ENCODE peak calls at places on chromosomes 11 and 22, in six cellular contexts. E, O, Y, C, Z and B are unnamed samples.

GRCh38 chr11:30855383-30856006 is 269.3 kb upstream of the MPPED2 start:
- DNase-seq in E (no peak), O (peak), Y (no peak), C (no peak), Z (no peak), B (no peak)

GRCh38 chr11:93567406-93567819 is 24.2 kb upstream of the SMCO4 start:
- DNase-seq in E (peak), O (no peak), Y (peak), C (no peak), Z (no peak), B (peak)

GRCh38 chr11:10051868-10052586 is 242.0 kb downstream of the SBF2 start:
- DNase-seq in E (no peak), O (no peak), Y (no peak), C (no peak), Z (no peak), B (no peak)

GRCh38 chr22:44180706-44181032 is at the start of gene PARVG:
- DNase-seq in E (no peak), O (no peak), Y (no peak), C (peak), Z (no peak), B (no peak)

GRCh38 chr11:117197006-117197405 is 2.2 kb upstream of the TAGLN start:
- DNase-seq in E (no peak), O (no peak), Y (no peak), C (no peak), Z (no peak), B (no peak)

GRCh38 chr22:40679249-40679963 is at the start of gene MCHR1:
- DNase-seq in E (peak), O (no peak), Y (no peak), C (no peak), Z (no peak), B (no peak)

GRCh38 chr11:23859087-23859486 is 637.8 kb upstream of the LUZP2 start:
- DNase-seq in E (no peak), O (no peak), Y (no peak), C (no peak), Z (no peak), B (no peak)

GRCh38 chr11:5553347-5553746 is 5.0 kb upstream of the OR52H1 start:
- DNase-seq in E (no peak), O (no peak), Y (no peak), C (no peak), Z (no peak), B (no peak)

GRCh38 chr22:40529817-40530216 is 106.7 kb downstream of the MRTFA start:
- DNase-seq in E (no peak), O (no peak), Y (no peak), C (no peak), Z (no peak), B (no peak)

GRCh38 chr11:36744375-36745168 is 146.5 kb upstream of the RAG2 start:
- DNase-seq in E (peak), O (peak), Y (peak), C (peak), Z (peak), B (peak)

GRCh38 chr22:19704355-19705015 is 9.8 kb upstream of the SEPTIN5 start:
- DNase-seq in E (no peak), O (no peak), Y (no peak), C (no peak), Z (no peak), B (no peak)

GRCh38 chr11:36578458-36578857 is 10.7 kb downstream of the RAG1 start:
- DNase-seq in E (no peak), O (no peak), Y (no peak), C (no peak), Z (no peak), B (no peak)

GRCh38 chr22:49466926-49467590 is 360.6 kb downstream of the BRD1 start:
- DNase-seq in E (no peak), O (no peak), Y (no peak), C (no peak), Z (no peak), B (no peak)

GRCh38 chr11:43954241-43954640 is 11.8 kb downstream of the C11orf96 start:
- DNase-seq in E (no peak), O (no peak), Y (no peak), C (no peak), Z (no peak), B (no peak)

GRCh38 chr11:43953521-43953920 is 11.1 kb downstream of the C11orf96 start:
- DNase-seq in E (no peak), O (no peak), Y (no peak), C (no peak), Z (no peak), B (no peak)

GRCh38 chr11:43957571-43957970 is 15.1 kb downstream of the C11orf96 start:
- DNase-seq in E (no peak), O (no peak), Y (no peak), C (no peak), Z (no peak), B (no peak)

GRCh38 chr11:43952401-43953342 is 10.2 kb downstream of the C11orf96 start:
- DNase-seq in E (no peak), O (no peak), Y (no peak), C (no peak), Z (no peak), B (no peak)

DNA sequence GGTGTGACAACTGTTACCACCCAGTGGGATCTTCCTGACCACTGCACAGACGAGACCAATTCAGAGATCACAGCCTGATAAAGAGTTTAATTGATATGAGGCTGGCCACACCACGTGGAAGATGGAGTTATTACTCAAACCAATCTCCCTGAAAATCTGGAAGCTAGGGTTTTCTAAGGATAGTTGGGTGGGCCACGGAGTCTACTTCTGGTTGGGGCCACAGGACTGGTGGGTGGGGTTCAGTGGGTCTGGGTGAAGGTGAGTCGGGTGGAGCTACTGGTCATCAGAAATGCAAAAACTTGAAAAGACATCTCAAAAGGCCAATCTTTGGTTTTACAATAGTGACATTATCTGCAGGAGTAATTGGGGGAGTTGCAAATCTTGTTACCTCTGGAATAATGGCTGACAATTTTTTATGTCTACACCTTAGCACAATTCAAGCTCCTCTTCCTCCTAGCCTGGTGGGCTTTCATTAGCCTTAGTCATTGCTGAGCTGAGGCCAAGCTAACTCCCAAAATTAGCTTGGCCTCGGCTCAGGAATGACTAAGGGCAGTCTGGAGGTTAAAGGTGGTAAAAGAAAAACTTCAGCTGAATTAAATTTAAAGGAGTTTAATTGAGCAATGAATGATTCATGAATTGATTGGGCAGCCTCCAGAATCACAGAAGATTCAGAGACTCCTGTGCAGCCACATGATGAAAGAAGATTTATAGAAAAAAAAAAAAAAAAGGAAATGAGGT is 13.1 kb downstream of the C11orf96 start:
- DNase-seq in E (no peak), O (no peak), Y (no peak), C (no peak), Z (no peak), B (no peak)
- TF ChIP-seq POLR2A in E (no peak), O (no peak), Y (no peak), C (no peak), Z (no peak), B (no peak)

GRCh38 chr11:119030329-119031047 is at the start of gene SLC37A4:
- DNase-seq in E (peak), O (peak), Y (peak), C (peak), Z (peak), B (peak)
- TF ChIP-seq POLR2A in E (peak), O (peak), Y (no peak), C (peak), Z (peak), B (no peak)

GRCh38 chr11:70432065-70432464 is 33.7 kb downstream of the CTTN start:
- DNase-seq in E (no peak), O (no peak), Y (no peak), C (no peak), Z (no peak), B (no peak)

GRCh38 chr11:70431611-70432010 is 33.3 kb downstream of the CTTN start:
- DNase-seq in E (no peak), O (no peak), Y (no peak), C (no peak), Z (no peak), B (no peak)

GRCh38 chr11:70433038-70433437 is 34.7 kb downstream of the CTTN start:
- DNase-seq in E (no peak), O (no peak), Y (no peak), C (no peak), Z (no peak), B (no peak)

GRCh38 chr11:70433526-70433925 is 35.2 kb downstream of the CTTN start:
- DNase-seq in E (no peak), O (no peak), Y (no peak), C (no peak), Z (no peak), B (no peak)

DNA sequence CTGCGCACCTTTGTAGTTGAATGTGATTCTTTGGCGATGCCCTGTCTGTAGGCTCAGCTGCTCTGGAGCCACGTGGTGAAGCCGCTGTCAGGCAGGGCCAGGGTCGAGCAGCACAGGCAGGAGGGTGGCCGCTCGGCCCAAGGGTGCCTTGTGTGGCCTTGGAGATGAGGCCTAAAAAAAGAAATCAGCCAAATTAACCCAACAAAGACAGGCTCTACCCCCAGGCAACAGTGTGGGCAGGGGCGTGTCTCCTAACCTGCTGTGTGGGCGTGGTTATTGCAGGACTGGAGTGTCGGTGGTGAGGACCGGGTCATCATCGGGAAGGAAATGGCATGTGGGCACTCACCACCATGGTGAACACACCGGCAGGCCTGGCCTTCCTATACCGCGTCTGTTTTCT is 34.3 kb downstream of the CTTN start:
- DNase-seq in E (no peak), O (no peak), Y (no peak), C (no peak), Z (no peak), B (no peak)
- TF ChIP-seq POLR2A in E (no peak), O (no peak), Y (no peak), C (no peak), Z (no peak), B (no peak)

GRCh38 chr22:31623634-31624312 is 38.2 kb downstream of the PISD start:
- DNase-seq in E (no peak), O (no peak), Y (no peak), C (no peak), Z (no peak), B (no peak)
- TF ChIP-seq POLR2A in E (no peak), O (no peak), Y (no peak), C (no peak), Z (no peak), B (no peak)

DNA sequence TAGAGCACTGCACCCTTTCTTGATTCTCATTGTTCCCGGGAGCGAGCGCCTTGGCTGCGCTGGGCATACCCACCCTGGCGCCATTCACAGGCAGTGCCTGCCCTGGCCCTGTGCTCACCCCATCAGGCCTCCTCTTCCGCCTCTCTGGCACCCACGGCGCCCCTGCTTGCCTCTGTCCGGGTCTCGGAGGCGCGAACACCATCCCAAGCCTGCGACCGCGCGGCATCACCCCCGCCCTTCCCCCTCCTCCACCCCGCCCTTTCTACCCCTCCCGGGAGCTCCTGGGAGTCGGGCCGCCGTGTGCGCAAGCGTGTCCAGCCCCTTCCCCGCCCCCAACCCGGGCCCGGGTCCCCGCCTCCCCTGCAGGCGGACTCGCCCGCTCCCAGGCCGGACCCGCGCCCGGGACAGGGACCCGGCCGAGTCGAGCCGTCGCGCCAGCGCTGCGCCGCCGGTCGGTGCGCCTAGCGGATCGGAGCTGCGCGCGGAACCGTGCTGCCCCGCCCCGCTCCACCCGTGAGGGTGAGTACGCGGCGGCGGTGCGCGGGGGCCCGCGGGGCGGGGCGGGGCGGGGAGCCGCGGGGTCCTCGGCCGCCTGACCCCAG is at the start of gene ST3GAL4:
- DNase-seq in E (peak), O (peak), Y (peak), C (peak), Z (no peak), B (peak)
- TF ChIP-seq POLR2A in E (peak), O (peak), Y (no peak), C (no peak), Z (peak), B (no peak)

GRCh38 chr11:449889-450808 is at the start of gene PTDSS2:
- DNase-seq in E (peak), O (peak), Y (peak), C (peak), Z (peak), B (peak)
- TF ChIP-seq POLR2A in E (peak), O (peak), Y (no peak), C (peak), Z (peak), B (no peak)

DNA sequence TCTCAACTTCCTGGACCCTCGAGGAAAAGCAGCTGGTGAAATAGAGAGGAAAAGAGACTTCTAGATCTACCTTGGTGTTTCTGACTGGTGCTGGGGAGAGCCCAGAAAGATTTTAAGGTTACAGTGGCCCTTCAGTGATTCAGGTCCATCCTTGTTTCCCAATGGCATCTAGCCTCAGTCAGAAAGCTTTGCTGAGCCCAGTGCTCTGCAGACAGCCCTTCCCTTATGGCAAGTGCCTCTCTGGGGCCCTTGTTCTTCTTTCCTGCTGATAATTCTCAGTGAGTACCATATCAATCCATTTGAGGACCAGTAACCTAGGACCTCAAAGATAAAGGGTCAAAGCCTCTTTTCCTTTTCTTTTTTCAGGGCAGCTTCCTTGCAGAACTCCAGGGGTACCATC is 25.1 kb upstream of the TMEM135 start:
- DNase-seq in E (no peak), O (no peak), Y (no peak), C (no peak), Z (no peak), B (no peak)
- TF ChIP-seq POLR2A in E (no peak), O (no peak), Y (no peak), C (no peak), Z (no peak), B (no peak)

GRCh38 chr11:32105871-32106312 is 15.0 kb downstream of the RCN1 start:
- DNase-seq in E (no peak), O (no peak), Y (no peak), C (no peak), Z (no peak), B (no peak)
- TF ChIP-seq POLR2A in E (no peak), O (no peak), Y (no peak), C (no peak), Z (no peak), B (no peak)

DNA sequence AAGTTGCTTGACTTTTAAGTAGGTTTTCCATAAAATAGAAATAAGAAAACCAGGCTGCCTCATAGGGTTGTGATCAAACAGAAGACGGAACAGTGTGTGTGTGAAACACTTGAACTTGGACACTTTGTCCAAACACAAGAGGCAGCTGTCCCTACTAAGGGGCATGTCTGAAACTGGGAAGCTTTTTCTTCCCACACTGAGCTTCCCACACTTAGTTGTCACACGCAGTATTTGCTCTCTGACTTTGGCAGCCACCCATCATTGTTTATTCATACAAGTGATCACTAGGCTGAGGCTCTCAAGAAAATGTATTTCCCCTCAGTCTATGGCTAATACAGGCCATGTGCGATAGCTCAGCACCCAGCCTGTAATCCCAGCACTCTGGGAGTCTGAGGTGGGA is 1.2 kb upstream of the C11orf91 start:
- DNase-seq in E (no peak), O (peak), Y (peak), C (no peak), Z (no peak), B (peak)
- TF ChIP-seq POLR2A in E (no peak), O (no peak), Y (no peak), C (no peak), Z (no peak), B (no peak)

GRCh38 chr22:22025320-22026156 is 43.0 kb upstream of the TOP3B start:
- DNase-seq in E (no peak), O (no peak), Y (no peak), C (peak), Z (no peak), B (no peak)
- TF ChIP-seq POLR2A in E (no peak), O (no peak), Y (no peak), C (no peak), Z (no peak), B (no peak)